ENCODE peak calls at places on chromosomes 1 and 21, in six cellular contexts. Q, R, K, B, S and Y are unnamed samples.

GRCh38 chr1:195618287-195618686 is 990.0 kb downstream of the KCNT2 start:
- DNase-seq in Q (no peak), R (no peak), K (no peak), B (no peak), S (no peak), Y (no peak)

GRCh38 chr1:232675267-232675666 is 45.3 kb upstream of the SIPA1L2 start:
- DNase-seq in Q (no peak), R (no peak), K (no peak), B (no peak), S (no peak), Y (no peak)

GRCh38 chr21:39004776-39005605 is 178.3 kb downstream of the PSMG1 start:
- DNase-seq in Q (no peak), R (peak; percentile 84), K (no peak), B (no peak), S (no peak), Y (peak; percentile 76)

GRCh38 chr1:180177931-180178330 is 23.3 kb downstream of the QSOX1 start:
- DNase-seq in Q (no peak), R (no peak), K (no peak), B (peak; percentile 19), S (no peak), Y (peak; percentile 23)

GRCh38 chr1:195251900-195252299 is 1356.3 kb downstream of the KCNT2 start:
- DNase-seq in Q (no peak), R (no peak), K (no peak), B (no peak), S (peak; percentile 29), Y (no peak)

GRCh38 chr1:185229981-185230380 is 73.0 kb downstream of the SWT1 start:
- DNase-seq in Q (no peak), R (no peak), K (no peak), B (no peak), S (no peak), Y (no peak)

GRCh38 chr1:43008425-43009108 is 49.9 kb upstream of the SLC2A1 start:
- DNase-seq in Q (no peak), R (no peak), K (no peak), B (no peak), S (peak; percentile 97), Y (no peak)

GRCh38 chr1:44798481-44799365 is 1.5 kb upstream of the PLK3 start:
- DNase-seq in Q (no peak), R (no peak), K (no peak), B (peak; percentile 80), S (no peak), Y (peak; percentile 67)

GRCh38 chr21:34679056-34679455 is 10.3 kb downstream of the CLIC6 start:
- DNase-seq in Q (no peak), R (no peak), K (no peak), B (no peak), S (no peak), Y (no peak)

GRCh38 chr1:202046227-202046626 is 35.8 kb downstream of the ELF3 start:
- DNase-seq in Q (no peak), R (no peak), K (no peak), B (no peak), S (no peak), Y (peak; percentile 93)

GRCh38 chr1:27990920-27991537 is 31.3 kb downstream of the XKR8 start:
- DNase-seq in Q (no peak), R (no peak), K (no peak), B (no peak), S (no peak), Y (no peak)

GRCh38 chr1:22236900-22237299 is 94.0 kb upstream of the WNT4 start:
- DNase-seq in Q (no peak), R (no peak), K (no peak), B (no peak), S (no peak), Y (no peak)

GRCh38 chr21:45363921-45364463 is 41.0 kb upstream of the COL18A1 start:
- DNase-seq in Q (peak; percentile 55), R (peak; percentile 99), K (no peak), B (no peak), S (no peak), Y (no peak)

GRCh38 chr1:147627435-147628110 is 42.8 kb downstream of the ACP6 start:
- DNase-seq in Q (no peak), R (peak; percentile 48), K (peak; percentile 36), B (peak; percentile 86), S (peak; percentile 60), Y (peak; percentile 73)

GRCh38 chr1:167541013-167541412 is 12.5 kb downstream of the CREG1 start:
- DNase-seq in Q (no peak), R (no peak), K (no peak), B (no peak), S (no peak), Y (no peak)

GRCh38 chr1:10755977-10756521 is 40.4 kb downstream of the CASZ1 start:
- DNase-seq in Q (no peak), R (peak; percentile 11), K (peak; percentile 48), B (peak; percentile 90), S (no peak), Y (peak; percentile 84)

GRCh38 chr1:101193733-101194169 is 43.1 kb upstream of the S1PR1 start:
- DNase-seq in Q (no peak), R (no peak), K (no peak), B (no peak), S (no peak), Y (no peak)

GRCh38 chr1:194830387-194830786 is 1644.0 kb upstream of the B3GALT2 start:
- DNase-seq in Q (no peak), R (no peak), K (no peak), B (no peak), S (no peak), Y (no peak)

GRCh38 chr1:234727018-234727757 is 117.2 kb upstream of the IRF2BP2 start:
- DNase-seq in Q (no peak), R (no peak), K (no peak), B (no peak), S (peak; percentile 37), Y (no peak)

GRCh38 chr1:67956096-67956495 is 94.3 kb downstream of the DIRAS3 start:
- DNase-seq in Q (no peak), R (no peak), K (no peak), B (no peak), S (no peak), Y (no peak)

GRCh38 chr1:229655781-229656180 is 29.7 kb downstream of the URB2 start:
- DNase-seq in Q (no peak), R (no peak), K (no peak), B (peak; percentile 39), S (no peak), Y (no peak)

GRCh38 chr1:147266381-147266780 is 23.9 kb downstream of the CHD1L start:
- DNase-seq in Q (no peak), R (no peak), K (no peak), B (no peak), S (no peak), Y (no peak)

GRCh38 chr1:87644500-87645245 is 316.0 kb downstream of the LMO4 start:
- DNase-seq in Q (no peak), R (no peak), K (no peak), B (no peak), S (no peak), Y (no peak)

GRCh38 chr1:28815533-28815932 is 3.6 kb downstream of the OPRD1 start:
- DNase-seq in Q (no peak), R (no peak), K (no peak), B (no peak), S (peak; percentile 29), Y (no peak)

GRCh38 chr1:30777906-30778155 is 20.3 kb upstream of the LAPTM5 start:
- DNase-seq in Q (no peak), R (no peak), K (no peak), B (no peak), S (no peak), Y (no peak)

GRCh38 chr1:30778156-30778978 is 20.8 kb upstream of the LAPTM5 start:
- DNase-seq in Q (no peak), R (peak; percentile 72), K (no peak), B (peak; percentile 59), S (no peak), Y (no peak)

GRCh38 chr1:30779294-30780071 is 21.9 kb upstream of the LAPTM5 start:
- DNase-seq in Q (peak; percentile 94), R (peak; percentile 78), K (peak; percentile 95), B (peak; percentile 97), S (peak; percentile 88), Y (peak; percentile 92)

GRCh38 chr1:30780409-30780808 is 22.8 kb upstream of the LAPTM5 start:
- DNase-seq in Q (no peak), R (no peak), K (no peak), B (no peak), S (no peak), Y (no peak)

DNA sequence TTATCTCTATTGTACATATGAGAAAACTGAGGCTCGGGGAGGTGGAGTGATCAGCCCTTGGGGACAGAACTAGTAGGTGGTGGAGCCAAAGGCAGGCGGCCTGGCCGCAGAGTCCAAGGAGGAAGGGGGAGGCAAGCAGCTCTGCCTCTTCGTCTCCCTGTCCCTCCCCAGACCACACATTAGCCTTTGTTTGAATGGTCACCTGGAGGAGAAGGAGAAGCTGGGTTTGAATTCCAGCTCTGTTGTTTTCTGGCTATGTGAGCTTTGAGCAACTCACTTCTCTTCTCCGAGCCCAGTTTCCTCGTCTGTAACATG is 21.4 kb upstream of the LAPTM5 start:
- DNase-seq in Q (no peak), R (no peak), K (no peak), B (no peak), S (no peak), Y (no peak)
- H3K27ac ChIP-seq in Q (peak overlapping the region; percentile 84), R (no peak overlapping the region), K (no peak overlapping the region), B (no peak overlapping the region), S (no peak overlapping the region), Y (no peak overlapping the region)

DNA sequence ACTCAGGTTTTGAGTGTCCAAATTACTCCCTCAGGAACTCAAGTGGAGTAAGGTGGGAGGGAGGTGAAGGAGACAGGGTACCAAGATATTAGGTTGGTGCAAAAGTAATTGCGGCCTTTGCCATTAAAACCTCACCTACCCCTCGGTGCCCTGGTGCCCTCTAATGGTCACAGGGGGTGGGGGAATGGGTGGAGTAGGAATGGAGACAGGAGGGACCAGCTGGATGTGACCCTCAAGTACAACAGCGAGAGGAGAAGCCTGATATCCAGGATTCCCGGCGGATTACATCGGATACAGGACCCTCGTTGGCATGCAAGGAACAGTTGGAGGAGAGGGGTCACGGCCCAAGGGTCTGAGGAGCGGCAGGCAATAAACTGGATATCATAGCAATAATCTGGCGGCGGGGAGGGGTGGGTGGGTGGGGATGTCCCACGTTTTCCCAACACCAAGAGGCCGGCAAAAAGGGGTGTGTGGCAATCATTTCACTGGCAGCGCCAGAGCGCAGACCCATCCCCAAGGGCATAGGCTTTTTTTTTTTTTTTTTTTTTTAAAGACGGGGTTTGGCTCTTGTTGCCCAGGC is 4.3 kb upstream of the ZBTB7B start:
- DNase-seq in Q (no peak), R (no peak), K (no peak), B (peak; percentile 71), S (no peak), Y (peak; percentile 37)
- H3K27ac ChIP-seq in Q (no peak overlapping the region), R (no peak overlapping the region), K (peak overlapping the region; percentile 96), B (no peak overlapping the region), S (no peak overlapping the region), Y (no peak overlapping the region)

GRCh38 chr1:59331686-59332085 is 34.8 kb downstream of the FGGY start:
- DNase-seq in Q (no peak), R (no peak), K (no peak), B (no peak), S (no peak), Y (no peak)
- H3K27ac ChIP-seq in Q (no peak overlapping the region), R (no peak overlapping the region), K (no peak overlapping the region), B (no peak overlapping the region), S (no peak overlapping the region), Y (no peak overlapping the region)

DNA sequence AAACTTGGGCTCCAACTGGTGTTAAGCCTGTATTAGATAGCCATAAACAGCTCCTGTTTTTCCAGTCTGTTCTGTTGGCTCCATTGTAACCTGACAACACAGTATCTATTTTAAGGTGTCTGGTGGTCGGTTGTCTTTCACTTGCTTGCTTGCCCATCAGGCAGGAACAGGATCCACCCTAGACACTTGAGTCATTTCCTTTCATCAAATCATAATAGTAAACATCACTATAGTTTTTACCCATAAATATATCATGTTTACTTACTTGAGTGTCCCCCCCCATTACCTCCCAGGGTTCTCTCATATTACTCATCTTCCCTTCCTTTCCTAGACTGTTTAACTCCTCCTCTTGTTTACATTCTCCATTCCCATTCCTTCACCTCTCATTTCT is 2.9 kb downstream of the DDI2 start:
- DNase-seq in Q (no peak), R (peak; percentile 76), K (no peak), B (no peak), S (no peak), Y (no peak)
- H3K27ac ChIP-seq in Q (peak overlapping the region; percentile 10), R (peak overlapping the region; percentile 68), K (peak overlapping the region; percentile 32), B (peak overlapping the region; percentile 94), S (no peak overlapping the region), Y (peak overlapping the region; percentile 96)